ENCODE peak calls at places on chromosome 11, in eight cellular contexts. One of them, this sample, is unnamed.

GRCh38 chr11:63869686-63870085 is 30.8 kb downstream of the MARK2 start:
- DNase-seq in suprapubic skin: no peak
- DNase-seq in A549: no peak
- DNase-seq in NB4: peak
- DNase-seq in transverse colon: peak
- DNase-seq in body of pancreas: peak
- DNase-seq in ovary: no peak
- DNase-seq in heart left ventricle: no peak
- DNase-seq in this sample: no peak

GRCh38 chr11:72826942-72827480 is 12.8 kb downstream of the ATG16L2 start:
- DNase-seq in ovary: no peak
- DNase-seq in A549: no peak
- DNase-seq in body of pancreas: no peak
- DNase-seq in suprapubic skin: no peak
- DNase-seq in NB4: no peak
- DNase-seq in transverse colon: no peak
- DNase-seq in heart left ventricle: no peak
- DNase-seq in this sample: no peak

GRCh38 chr11:90747057-90747456 is 524.2 kb upstream of the CHORDC1 start:
- DNase-seq in heart left ventricle: no peak
- DNase-seq in body of pancreas: no peak
- DNase-seq in A549: no peak
- DNase-seq in suprapubic skin: no peak
- DNase-seq in ovary: no peak
- DNase-seq in transverse colon: no peak
- DNase-seq in NB4: no peak
- DNase-seq in this sample: no peak

GRCh38 chr11:108873305-108873704 is 208.4 kb downstream of the DDX10 start:
- DNase-seq in A549: no peak
- DNase-seq in body of pancreas: no peak
- DNase-seq in ovary: no peak
- DNase-seq in heart left ventricle: no peak
- DNase-seq in NB4: no peak
- DNase-seq in suprapubic skin: no peak
- DNase-seq in transverse colon: no peak
- DNase-seq in this sample: no peak

GRCh38 chr11:67032830-67033555 is 10.1 kb downstream of the SYT12 start:
- DNase-seq in heart left ventricle: no peak
- DNase-seq in suprapubic skin: no peak
- DNase-seq in ovary: no peak
- DNase-seq in NB4: peak
- DNase-seq in transverse colon: no peak
- DNase-seq in A549: peak
- DNase-seq in body of pancreas: no peak
- DNase-seq in this sample: peak

GRCh38 chr11:61004841-61005240 is 33.4 kb downstream of the CD6 start:
- DNase-seq in ovary: no peak
- DNase-seq in NB4: peak
- DNase-seq in heart left ventricle: no peak
- DNase-seq in suprapubic skin: no peak
- DNase-seq in body of pancreas: no peak
- DNase-seq in A549: no peak
- DNase-seq in transverse colon: no peak
- DNase-seq in this sample: no peak

GRCh38 chr11:10913075-10913474 is 55.2 kb upstream of the ZBED5 start:
- DNase-seq in transverse colon: no peak
- DNase-seq in heart left ventricle: no peak
- DNase-seq in ovary: no peak
- DNase-seq in NB4: no peak
- DNase-seq in A549: no peak
- DNase-seq in suprapubic skin: no peak
- DNase-seq in body of pancreas: no peak
- DNase-seq in this sample: no peak

GRCh38 chr11:84788220-84788619 is 838.9 kb downstream of the DLG2 start:
- DNase-seq in NB4: no peak
- DNase-seq in ovary: no peak
- DNase-seq in transverse colon: no peak
- DNase-seq in suprapubic skin: no peak
- DNase-seq in body of pancreas: no peak
- DNase-seq in A549: no peak
- DNase-seq in heart left ventricle: no peak
- DNase-seq in this sample: no peak

GRCh38 chr11:114180301-114181055 is 115.7 kb upstream of the NNMT start:
- DNase-seq in NB4: peak
- DNase-seq in ovary: peak
- DNase-seq in body of pancreas: peak
- DNase-seq in suprapubic skin: peak
- DNase-seq in transverse colon: peak
- DNase-seq in heart left ventricle: no peak
- DNase-seq in A549: no peak
- DNase-seq in this sample: no peak

GRCh38 chr11:45930031-45930794 is 7.8 kb downstream of the LARGE2 start:
- DNase-seq in body of pancreas: peak
- DNase-seq in suprapubic skin: peak
- DNase-seq in NB4: peak
- DNase-seq in A549: no peak
- DNase-seq in ovary: peak
- DNase-seq in transverse colon: peak
- DNase-seq in heart left ventricle: peak
- DNase-seq in this sample: no peak

GRCh38 chr11:71321433-71322191 is 69.2 kb upstream of the SHANK2 start:
- DNase-seq in body of pancreas: no peak
- DNase-seq in transverse colon: no peak
- DNase-seq in ovary: no peak
- DNase-seq in A549: no peak
- DNase-seq in NB4: no peak
- DNase-seq in heart left ventricle: no peak
- DNase-seq in suprapubic skin: peak
- DNase-seq in this sample: no peak

GRCh38 chr11:11230802-11231562 is 122.1 kb downstream of the CSNK2A3 start:
- DNase-seq in ovary: no peak
- DNase-seq in heart left ventricle: no peak
- DNase-seq in NB4: peak
- DNase-seq in transverse colon: no peak
- DNase-seq in A549: peak
- DNase-seq in suprapubic skin: no peak
- DNase-seq in body of pancreas: no peak
- DNase-seq in this sample: peak

GRCh38 chr11:130847517-130847916 is 68.8 kb downstream of the SNX19 start:
- DNase-seq in heart left ventricle: no peak
- DNase-seq in suprapubic skin: no peak
- DNase-seq in body of pancreas: no peak
- DNase-seq in ovary: no peak
- DNase-seq in NB4: no peak
- DNase-seq in transverse colon: no peak
- DNase-seq in A549: peak
- DNase-seq in this sample: peak

GRCh38 chr11:17513853-17514252 is 30.4 kb downstream of the USH1C start:
- DNase-seq in A549: no peak
- DNase-seq in suprapubic skin: no peak
- DNase-seq in body of pancreas: no peak
- DNase-seq in ovary: no peak
- DNase-seq in transverse colon: no peak
- DNase-seq in NB4: no peak
- DNase-seq in heart left ventricle: no peak
- DNase-seq in this sample: no peak

GRCh38 chr11:65083134-65083833 is 556 bp downstream of the CDCA5 start:
- DNase-seq in ovary: no peak
- DNase-seq in A549: no peak
- DNase-seq in heart left ventricle: no peak
- DNase-seq in transverse colon: no peak
- DNase-seq in body of pancreas: no peak
- DNase-seq in NB4: no peak
- DNase-seq in suprapubic skin: no peak
- DNase-seq in this sample: no peak

GRCh38 chr11:65084598-65085375 is 765 bp downstream of the ZFPL1 start:
- DNase-seq in suprapubic skin: peak
- DNase-seq in transverse colon: no peak
- DNase-seq in ovary: no peak
- DNase-seq in heart left ventricle: no peak
- DNase-seq in NB4: no peak
- DNase-seq in A549: no peak
- DNase-seq in body of pancreas: no peak
- DNase-seq in this sample: no peak

GRCh38 chr11:65087216-65087615 is 3.2 kb downstream of the ZFPL1 start:
- DNase-seq in ovary: no peak
- DNase-seq in NB4: no peak
- DNase-seq in A549: no peak
- DNase-seq in body of pancreas: no peak
- DNase-seq in heart left ventricle: no peak
- DNase-seq in suprapubic skin: no peak
- DNase-seq in transverse colon: no peak
- DNase-seq in this sample: no peak

GRCh38 chr11:65086809-65087208 is 2.8 kb downstream of the ZFPL1 start:
- DNase-seq in ovary: no peak
- DNase-seq in body of pancreas: no peak
- DNase-seq in transverse colon: no peak
- DNase-seq in NB4: no peak
- DNase-seq in suprapubic skin: no peak
- DNase-seq in A549: no peak
- DNase-seq in heart left ventricle: no peak
- DNase-seq in this sample: no peak

DNA sequence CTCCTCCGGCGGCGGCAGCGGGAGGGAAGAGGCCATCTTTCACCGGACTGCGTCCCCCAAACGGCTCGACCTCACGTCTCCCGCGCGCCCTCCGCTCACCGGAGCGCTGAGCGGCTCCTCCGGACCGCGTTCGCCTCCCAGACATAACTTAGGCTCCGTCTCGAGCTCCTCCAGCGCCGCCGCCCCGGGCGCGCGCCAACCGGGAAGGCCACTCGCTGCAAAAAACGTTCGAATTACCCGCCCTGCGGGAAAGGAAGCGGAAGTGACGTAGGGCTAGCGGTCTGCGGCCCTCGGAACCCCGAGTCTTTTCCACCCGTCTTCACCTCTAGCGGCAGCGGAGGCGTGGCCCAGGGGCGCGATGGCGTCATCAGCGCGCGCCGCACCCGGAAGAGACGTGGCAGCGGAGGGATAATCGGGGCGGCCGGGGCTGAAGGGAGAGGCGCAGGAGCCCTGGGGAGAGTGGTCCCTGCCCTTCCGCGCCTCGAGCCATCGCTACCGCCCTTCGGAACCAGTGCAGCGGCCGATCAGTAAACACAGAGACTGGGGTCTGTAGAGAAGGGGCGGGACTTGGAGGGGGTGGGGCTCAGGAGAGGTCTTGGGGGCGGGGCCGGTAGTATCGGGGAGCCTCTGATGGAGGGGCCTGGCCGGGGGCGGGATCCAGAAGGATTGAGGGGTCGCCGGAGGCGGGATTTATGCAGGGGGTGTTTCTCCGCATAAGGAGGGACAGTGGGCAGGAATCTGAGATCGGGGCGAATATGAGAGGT is at the start of the genes CDCA5 and ZFPL1:
- DNase-seq in A549: peak
- DNase-seq in heart left ventricle: peak
- DNase-seq in body of pancreas: peak
- DNase-seq in NB4: peak
- DNase-seq in transverse colon: peak
- DNase-seq in suprapubic skin: peak
- DNase-seq in ovary: peak
- DNase-seq in this sample: peak
- TF ChIP-seq POLR2A in A549: peak
- TF ChIP-seq POLR2A in heart left ventricle: no peak
- TF ChIP-seq POLR2A in body of pancreas: peak
- TF ChIP-seq POLR2A in NB4: peak
- TF ChIP-seq POLR2A in transverse colon: peak
- TF ChIP-seq POLR2A in suprapubic skin: no peak
- TF ChIP-seq POLR2A in ovary: peak
- TF ChIP-seq POLR2A in this sample: peak

DNA sequence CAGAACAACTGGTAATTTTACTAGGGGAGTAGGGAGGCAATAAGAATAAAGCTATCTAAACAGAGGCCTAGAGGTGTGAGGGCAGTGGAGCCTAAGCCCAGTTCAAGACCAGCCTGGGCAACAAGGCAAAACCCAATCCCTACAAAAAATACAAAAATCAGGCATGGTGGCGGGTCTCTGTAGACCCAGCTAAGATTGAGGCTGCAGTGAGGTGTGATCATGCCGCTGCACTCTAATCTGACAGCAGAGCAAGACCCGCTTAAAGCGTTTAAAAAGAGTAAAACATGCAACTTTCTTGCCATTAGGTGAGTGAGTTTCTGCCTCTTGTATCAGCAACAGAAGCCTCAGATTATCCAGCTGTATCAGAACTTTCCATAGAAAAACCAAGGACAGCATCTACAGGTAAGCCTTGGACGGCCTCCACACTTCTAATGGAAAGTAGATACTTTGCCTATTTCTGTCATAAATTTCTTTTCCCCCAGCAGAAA is 12.1 kb downstream of the TAF1D start:
- DNase-seq in heart left ventricle: no peak
- DNase-seq in body of pancreas: no peak
- DNase-seq in ovary: no peak
- DNase-seq in transverse colon: no peak
- DNase-seq in NB4: no peak
- DNase-seq in A549: no peak
- DNase-seq in suprapubic skin: no peak
- DNase-seq in this sample: no peak
- TF ChIP-seq POLR2A in heart left ventricle: no peak
- TF ChIP-seq POLR2A in body of pancreas: no peak
- TF ChIP-seq POLR2A in ovary: no peak
- TF ChIP-seq POLR2A in transverse colon: no peak
- TF ChIP-seq POLR2A in NB4: peak
- TF ChIP-seq POLR2A in A549: no peak
- TF ChIP-seq POLR2A in suprapubic skin: no peak
- TF ChIP-seq POLR2A in this sample: no peak

GRCh38 chr11:14499560-14500180 is at the start of gene COPB1:
- DNase-seq in transverse colon: peak
- DNase-seq in suprapubic skin: peak
- DNase-seq in ovary: peak
- DNase-seq in A549: peak
- DNase-seq in NB4: peak
- DNase-seq in body of pancreas: peak
- DNase-seq in heart left ventricle: peak
- DNase-seq in this sample: peak
- TF ChIP-seq POLR2A in transverse colon: peak
- TF ChIP-seq POLR2A in suprapubic skin: no peak
- TF ChIP-seq POLR2A in ovary: peak
- TF ChIP-seq POLR2A in A549: peak
- TF ChIP-seq POLR2A in NB4: peak
- TF ChIP-seq POLR2A in body of pancreas: peak
- TF ChIP-seq POLR2A in heart left ventricle: no peak
- TF ChIP-seq POLR2A in this sample: peak

DNA sequence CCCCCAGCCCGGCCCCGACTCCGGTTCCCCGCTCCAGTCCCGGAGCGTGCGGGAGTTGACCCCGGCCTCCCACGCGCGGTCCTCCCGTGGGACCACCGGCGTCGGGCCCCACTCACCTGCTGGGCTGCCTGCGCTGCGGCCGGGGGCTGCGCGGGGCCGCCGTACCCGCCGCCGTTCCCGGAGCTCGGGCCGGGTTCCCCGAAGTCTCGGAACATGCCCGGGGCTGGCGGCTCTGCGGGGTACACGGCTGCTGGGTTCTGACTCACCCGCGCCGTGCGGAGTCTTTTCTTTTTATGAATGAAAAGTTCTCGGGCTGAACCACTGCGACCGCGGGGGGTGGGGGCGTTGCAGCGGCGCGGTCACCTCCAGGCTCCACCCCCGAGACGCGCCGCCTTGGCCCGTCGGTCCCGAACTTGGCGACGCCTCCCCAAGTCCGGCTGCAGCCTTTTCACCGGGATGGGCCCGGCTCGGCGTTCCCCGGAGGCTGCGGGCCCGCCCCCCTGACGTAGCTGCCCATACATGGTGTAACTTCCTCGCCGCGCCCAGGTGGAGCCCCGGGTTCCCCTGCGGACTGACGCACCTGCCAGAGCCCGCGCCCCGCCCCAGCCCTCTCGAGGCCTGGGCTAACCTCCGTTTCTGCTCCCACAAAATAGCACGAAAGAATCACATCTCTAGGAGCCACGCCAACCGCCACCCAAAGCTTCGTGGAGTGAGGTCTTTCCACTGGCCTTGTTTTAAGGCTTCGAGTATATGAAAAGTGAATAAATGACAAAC is at the start of gene FOSL1:
- DNase-seq in body of pancreas: peak
- DNase-seq in ovary: peak
- DNase-seq in suprapubic skin: peak
- DNase-seq in heart left ventricle: peak
- DNase-seq in transverse colon: peak
- DNase-seq in A549: peak
- DNase-seq in NB4: peak
- DNase-seq in this sample: no peak
- TF ChIP-seq POLR2A in body of pancreas: peak
- TF ChIP-seq POLR2A in ovary: no peak
- TF ChIP-seq POLR2A in suprapubic skin: peak
- TF ChIP-seq POLR2A in heart left ventricle: no peak
- TF ChIP-seq POLR2A in transverse colon: peak
- TF ChIP-seq POLR2A in A549: peak
- TF ChIP-seq POLR2A in NB4: peak
- TF ChIP-seq POLR2A in this sample: peak